ENCODE peak calls at places on chromosomes 5 and 9, in nine cellular contexts. G, Q, L, H, C, W, P, T and Y are unnamed samples.

GRCh38 chr9:129310666-129311350 is 132.7 kb upstream of the IER5L start:
- DNase-seq in G (no peak), Q (no peak), L (no peak), H (no peak), C (no peak), W (no peak), P (no peak), T (no peak), Y (no peak)

GRCh38 chr5:126043684-126044083 is 379.5 kb upstream of the GRAMD2B start:
- DNase-seq in G (no peak), Q (no peak), L (no peak), H (no peak), C (no peak), W (no peak), P (no peak), T (no peak), Y (no peak)

GRCh38 chr9:34611811-34612787 is at the start of gene RPP25L:
- DNase-seq in G (peak; percentile 83), Q (peak; percentile 83), L (peak; percentile 80), H (peak; percentile 85), C (peak; percentile 85), W (peak; percentile 91), P (peak; percentile 74), T (peak; percentile 96), Y (peak; percentile 79)

GRCh38 chr5:176778921-176779465 is 31.4 kb upstream of the UNC5A start:
- DNase-seq in G (no peak), Q (no peak), L (no peak), H (no peak), C (no peak), W (no peak), P (no peak), T (peak; percentile 4), Y (no peak)

GRCh38 chr5:109987355-109987754 is 297.6 kb downstream of the MAN2A1 start:
- DNase-seq in G (no peak), Q (no peak), L (no peak), H (no peak), C (no peak), W (no peak), P (no peak), T (no peak), Y (no peak)

GRCh38 chr9:74803366-74804017 is 84.2 kb downstream of the TRPM6 start:
- DNase-seq in G (no peak), Q (no peak), L (no peak), H (peak; percentile 8), C (no peak), W (no peak), P (no peak), T (no peak), Y (no peak)

GRCh38 chr9:134395727-134396257 is 69.5 kb downstream of the RXRA start:
- DNase-seq in G (no peak), Q (no peak), L (no peak), H (no peak), C (no peak), W (no peak), P (no peak), T (no peak), Y (no peak)

GRCh38 chr9:97301974-97302373 is 5.5 kb upstream of the CCDC180 start:
- DNase-seq in G (no peak), Q (no peak), L (no peak), H (no peak), C (no peak), W (no peak), P (no peak), T (no peak), Y (no peak)

GRCh38 chr9:33817327-33818166 is 587 bp downstream of the UBE2R2 start:
- DNase-seq in G (peak; percentile 44), Q (peak; percentile 57), L (peak; percentile 41), H (peak; percentile 76), C (peak; percentile 47), W (no peak), P (peak; percentile 48), T (peak; percentile 69), Y (peak; percentile 35)

GRCh38 chr5:171629221-171630005 is 156.2 kb upstream of the SMIM23 start:
- DNase-seq in G (no peak), Q (no peak), L (no peak), H (peak; percentile 3), C (no peak), W (no peak), P (no peak), T (no peak), Y (no peak)

GRCh38 chr5:180101451-180102105 is 30.0 kb upstream of the RNF130 start:
- DNase-seq in G (no peak), Q (no peak), L (no peak), H (no peak), C (no peak), W (no peak), P (no peak), T (no peak), Y (no peak)